ENCODE peak calls at places on chromosomes 5 and 9, in six cellular contexts. One of them, this sample, is unnamed.

GRCh38 chr5:145797336-145797735 is 37.8 kb downstream of the PRELID2 start:
- DNase-seq in hepatocyte: no peak
- DNase-seq in tibial nerve: no peak
- DNase-seq in HCT116: no peak
- DNase-seq in heart right ventricle: no peak
- DNase-seq in tibial artery: no peak
- DNase-seq in this sample: no peak

GRCh38 chr9:105341784-105342183 is 97.3 kb downstream of the SLC44A1 start:
- DNase-seq in HCT116: no peak
- DNase-seq in tibial artery: no peak
- DNase-seq in tibial nerve: no peak
- DNase-seq in heart right ventricle: no peak
- DNase-seq in hepatocyte: no peak
- DNase-seq in this sample: no peak

GRCh38 chr9:77021928-77022782 is 2.7 kb downstream of the FOXB2 start:
- DNase-seq in HCT116: no peak
- DNase-seq in tibial artery: no peak
- DNase-seq in hepatocyte: no peak
- DNase-seq in tibial nerve: no peak
- DNase-seq in heart right ventricle: no peak
- DNase-seq in this sample: no peak

GRCh38 chr5:53201746-53202145 is 92.2 kb upstream of the MOCS2 start:
- DNase-seq in tibial artery: no peak
- DNase-seq in heart right ventricle: no peak
- DNase-seq in tibial nerve: no peak
- DNase-seq in HCT116: no peak
- DNase-seq in hepatocyte: no peak
- DNase-seq in this sample: no peak

GRCh38 chr9:137305788-137306545 is 3.9 kb upstream of the NRARP start:
- DNase-seq in tibial artery: no peak
- DNase-seq in heart right ventricle: peak
- DNase-seq in HCT116: no peak
- DNase-seq in hepatocyte: no peak
- DNase-seq in tibial nerve: no peak
- DNase-seq in this sample: no peak

GRCh38 chr9:124621371-124622328 is 114.5 kb upstream of the NR5A1 start:
- DNase-seq in HCT116: no peak
- DNase-seq in tibial artery: no peak
- DNase-seq in tibial nerve: no peak
- DNase-seq in heart right ventricle: no peak
- DNase-seq in hepatocyte: no peak
- DNase-seq in this sample: no peak

GRCh38 chr5:71658916-71659661 is 60.0 kb upstream of the CARTPT start:
- DNase-seq in tibial nerve: no peak
- DNase-seq in hepatocyte: no peak
- DNase-seq in heart right ventricle: no peak
- DNase-seq in tibial artery: no peak
- DNase-seq in HCT116: no peak
- DNase-seq in this sample: no peak

GRCh38 chr9:72586388-72587160 is 65.2 kb downstream of the TMC1 start:
- DNase-seq in hepatocyte: peak
- DNase-seq in tibial artery: peak
- DNase-seq in heart right ventricle: no peak
- DNase-seq in HCT116: no peak
- DNase-seq in tibial nerve: no peak
- DNase-seq in this sample: no peak

GRCh38 chr5:54018438-54018837 is 291.9 kb downstream of the ARL15 start:
- DNase-seq in tibial artery: no peak
- DNase-seq in tibial nerve: no peak
- DNase-seq in heart right ventricle: no peak
- DNase-seq in HCT116: no peak
- DNase-seq in hepatocyte: no peak
- DNase-seq in this sample: no peak

GRCh38 chr9:36877239-36877638 is 156.8 kb downstream of the PAX5 start:
- DNase-seq in hepatocyte: no peak
- DNase-seq in HCT116: no peak
- DNase-seq in tibial nerve: no peak
- DNase-seq in heart right ventricle: no peak
- DNase-seq in tibial artery: no peak
- DNase-seq in this sample: no peak

GRCh38 chr5:1419476-1420210 is 25.6 kb downstream of the SLC6A3 start:
- DNase-seq in HCT116: no peak
- DNase-seq in heart right ventricle: no peak
- DNase-seq in tibial artery: no peak
- DNase-seq in tibial nerve: no peak
- DNase-seq in hepatocyte: no peak
- DNase-seq in this sample: no peak

GRCh38 chr9:97567894-97568202 is 65.3 kb downstream of the TSTD2 start:
- DNase-seq in HCT116: no peak
- DNase-seq in hepatocyte: no peak
- DNase-seq in tibial nerve: no peak
- DNase-seq in heart right ventricle: no peak
- DNase-seq in tibial artery: peak
- DNase-seq in this sample: no peak
- H3K27ac ChIP-seq in HCT116: no peak
- H3K27ac ChIP-seq in hepatocyte: no peak
- H3K27ac ChIP-seq in tibial nerve: no peak
- H3K27ac ChIP-seq in heart right ventricle: no peak
- H3K27ac ChIP-seq in tibial artery: peak
- H3K27ac ChIP-seq in this sample: no peak

DNA sequence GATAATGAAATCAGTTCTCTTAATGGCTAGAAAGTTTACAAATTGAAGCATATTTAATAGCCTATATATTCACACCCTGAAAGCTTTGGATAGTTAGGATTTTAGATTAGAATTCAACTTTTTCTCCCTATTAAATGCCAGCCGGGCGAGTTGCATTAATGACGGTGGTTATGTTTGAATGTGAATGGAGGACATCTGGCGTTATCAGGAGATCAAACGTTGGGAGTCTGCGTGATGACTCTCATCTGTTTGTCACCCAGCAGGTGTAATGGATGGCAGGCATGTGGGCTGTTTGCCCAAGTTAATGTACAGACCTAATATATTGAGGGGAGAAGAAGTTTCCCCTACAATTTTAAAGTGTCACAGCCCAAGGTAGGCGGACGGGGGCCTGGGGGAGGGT is 1227.7 kb upstream of the WWC1 start:
- DNase-seq in tibial nerve: no peak
- DNase-seq in HCT116: no peak
- DNase-seq in hepatocyte: no peak
- DNase-seq in tibial artery: no peak
- DNase-seq in heart right ventricle: no peak
- DNase-seq in this sample: no peak
- H3K4me3 ChIP-seq in tibial nerve: no peak
- H3K4me3 ChIP-seq in HCT116: no peak
- H3K4me3 ChIP-seq in hepatocyte: no peak
- H3K4me3 ChIP-seq in tibial artery: no peak
- H3K4me3 ChIP-seq in heart right ventricle: no peak
- H3K4me3 ChIP-seq in this sample: no peak

GRCh38 chr9:133591985-133592384 is 17.2 kb downstream of the FAM163B start:
- DNase-seq in HCT116: no peak
- DNase-seq in tibial artery: no peak
- DNase-seq in hepatocyte: no peak
- DNase-seq in tibial nerve: no peak
- DNase-seq in heart right ventricle: no peak
- DNase-seq in this sample: no peak

GRCh38 chr9:133594310-133594709 is 14.9 kb downstream of the FAM163B start:
- DNase-seq in HCT116: no peak
- DNase-seq in tibial nerve: no peak
- DNase-seq in heart right ventricle: no peak
- DNase-seq in tibial artery: no peak
- DNase-seq in hepatocyte: no peak
- DNase-seq in this sample: no peak

GRCh38 chr9:133591116-133591910 is 17.9 kb downstream of the FAM163B start:
- DNase-seq in tibial artery: no peak
- DNase-seq in HCT116: no peak
- DNase-seq in hepatocyte: no peak
- DNase-seq in tibial nerve: no peak
- DNase-seq in heart right ventricle: no peak
- DNase-seq in this sample: no peak

GRCh38 chr9:133593587-133593986 is 15.6 kb downstream of the FAM163B start:
- DNase-seq in HCT116: no peak
- DNase-seq in heart right ventricle: no peak
- DNase-seq in tibial artery: no peak
- DNase-seq in tibial nerve: no peak
- DNase-seq in hepatocyte: no peak
- DNase-seq in this sample: no peak

DNA sequence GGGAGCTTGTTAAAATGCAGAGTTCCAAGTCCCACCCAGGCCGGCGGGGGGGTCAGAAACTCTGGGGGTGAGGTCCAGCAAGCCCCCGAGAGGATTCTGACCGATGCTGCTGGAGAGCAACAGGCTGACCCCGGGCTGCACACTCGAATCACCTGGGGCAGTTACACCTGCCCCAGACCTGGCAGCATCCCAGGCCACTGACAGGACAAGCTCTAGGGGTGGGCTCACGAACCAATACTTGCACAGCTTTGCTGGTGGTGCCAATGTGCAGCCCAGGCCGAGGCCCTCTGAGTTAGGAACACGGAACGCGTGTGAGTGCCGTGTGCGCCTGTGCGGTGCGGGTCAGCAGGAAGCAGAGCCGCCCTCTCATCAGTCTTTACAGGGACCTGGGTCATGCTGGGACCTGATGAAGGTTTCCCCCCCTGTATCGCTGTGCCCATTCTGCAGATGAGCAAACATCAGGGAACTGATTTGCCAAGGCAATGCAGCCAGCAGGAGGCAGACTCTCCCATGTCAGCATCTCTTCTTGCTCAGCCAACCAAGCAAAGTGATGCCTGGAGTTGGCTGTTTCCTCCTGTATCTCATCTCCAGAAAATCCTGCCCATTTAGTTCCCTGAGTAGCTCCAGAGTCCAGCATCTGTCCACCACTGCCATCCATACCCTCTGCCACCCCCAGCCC is 16.3 kb downstream of the FAM163B start:
- DNase-seq in hepatocyte: no peak
- DNase-seq in HCT116: no peak
- DNase-seq in tibial nerve: no peak
- DNase-seq in tibial artery: no peak
- DNase-seq in heart right ventricle: no peak
- DNase-seq in this sample: no peak
- TF ChIP-seq CTCF in hepatocyte: peak
- TF ChIP-seq CTCF in HCT116: no peak
- TF ChIP-seq CTCF in tibial nerve: no peak
- TF ChIP-seq CTCF in tibial artery: no peak
- TF ChIP-seq CTCF in heart right ventricle: peak
- TF ChIP-seq CTCF in this sample: no peak

GRCh38 chr5:179453616-179454015 is 96.7 kb upstream of the RUFY1 start:
- DNase-seq in tibial nerve: no peak
- DNase-seq in tibial artery: no peak
- DNase-seq in hepatocyte: no peak
- DNase-seq in HCT116: no peak
- DNase-seq in heart right ventricle: no peak
- DNase-seq in this sample: no peak

GRCh38 chr5:179452356-179453230 is 97.8 kb upstream of the RUFY1 start:
- DNase-seq in tibial artery: no peak
- DNase-seq in hepatocyte: no peak
- DNase-seq in tibial nerve: no peak
- DNase-seq in HCT116: no peak
- DNase-seq in heart right ventricle: no peak
- DNase-seq in this sample: no peak

GRCh38 chr5:179454354-179454753 is 96.0 kb upstream of the RUFY1 start:
- DNase-seq in tibial artery: no peak
- DNase-seq in heart right ventricle: no peak
- DNase-seq in hepatocyte: no peak
- DNase-seq in tibial nerve: no peak
- DNase-seq in HCT116: no peak
- DNase-seq in this sample: no peak

GRCh38 chr5:179451099-179451812 is 99.1 kb upstream of the RUFY1 start:
- DNase-seq in HCT116: no peak
- DNase-seq in tibial nerve: no peak
- DNase-seq in heart right ventricle: no peak
- DNase-seq in hepatocyte: no peak
- DNase-seq in tibial artery: no peak
- DNase-seq in this sample: no peak

GRCh38 chr5:179451813-179452196 is 98.5 kb upstream of the RUFY1 start:
- DNase-seq in tibial artery: no peak
- DNase-seq in HCT116: no peak
- DNase-seq in hepatocyte: no peak
- DNase-seq in heart right ventricle: no peak
- DNase-seq in tibial nerve: no peak
- DNase-seq in this sample: no peak
- H3K27ac ChIP-seq in tibial artery: no peak
- H3K27ac ChIP-seq in HCT116: no peak
- H3K27ac ChIP-seq in hepatocyte: no peak
- H3K27ac ChIP-seq in heart right ventricle: no peak
- H3K27ac ChIP-seq in tibial nerve: no peak
- H3K27ac ChIP-seq in this sample: no peak

GRCh38 chr9:17578577-17578910 is 322 bp upstream of the SH3GL2 start:
- DNase-seq in hepatocyte: no peak
- DNase-seq in HCT116: no peak
- DNase-seq in heart right ventricle: no peak
- DNase-seq in tibial artery: no peak
- DNase-seq in tibial nerve: no peak
- DNase-seq in this sample: no peak
- H3K4me3 ChIP-seq in hepatocyte: peak
- H3K4me3 ChIP-seq in HCT116: no peak
- H3K4me3 ChIP-seq in heart right ventricle: peak
- H3K4me3 ChIP-seq in tibial artery: peak
- H3K4me3 ChIP-seq in tibial nerve: peak
- H3K4me3 ChIP-seq in this sample: peak

GRCh38 chr5:60287174-60287771 is 393.7 kb upstream of the PDE4D start:
- DNase-seq in tibial nerve: no peak
- DNase-seq in hepatocyte: peak
- DNase-seq in HCT116: peak
- DNase-seq in tibial artery: no peak
- DNase-seq in heart right ventricle: peak
- DNase-seq in this sample: peak
- TF ChIP-seq CTCF in tibial nerve: peak
- TF ChIP-seq CTCF in hepatocyte: peak
- TF ChIP-seq CTCF in HCT116: peak
- TF ChIP-seq CTCF in tibial artery: peak
- TF ChIP-seq CTCF in heart right ventricle: peak
- TF ChIP-seq CTCF in this sample: peak

GRCh38 chr5:36763454-36763853 is 113.1 kb upstream of the NIPBL start:
- DNase-seq in hepatocyte: no peak
- DNase-seq in tibial artery: no peak
- DNase-seq in HCT116: no peak
- DNase-seq in heart right ventricle: no peak
- DNase-seq in tibial nerve: no peak
- DNase-seq in this sample: no peak
- H3K27ac ChIP-seq in hepatocyte: no peak
- H3K27ac ChIP-seq in tibial artery: no peak
- H3K27ac ChIP-seq in HCT116: no peak
- H3K27ac ChIP-seq in heart right ventricle: no peak
- H3K27ac ChIP-seq in tibial nerve: no peak
- H3K27ac ChIP-seq in this sample: no peak